ENCODE peak calls at places on chromosomes 5 and 9, in four cellular contexts. D, U, X and I are unnamed samples.

GRCh38 chr5:168302785-168303184 is 11.3 kb downstream of the WWC1 start:
- DNase-seq in D (no peak), U (peak; percentile 65), X (no peak), I (peak; percentile 89)

GRCh38 chr5:56269216-56269927 is 36.2 kb upstream of the ANKRD55 start:
- DNase-seq in D (peak; percentile 47), U (peak; percentile 83), X (no peak), I (peak; percentile 17)

GRCh38 chr9:109020982-109021511 is 7.7 kb upstream of the CTNNAL1 start:
- DNase-seq in D (no peak), U (no peak), X (no peak), I (no peak)

GRCh38 chr9:95131023-95131943 is 186.2 kb downstream of the FANCC start:
- DNase-seq in D (peak; percentile 54), U (peak; percentile 82), X (peak; percentile 48), I (peak; percentile 45)

GRCh38 chr5:160697281-160697680 is 154.7 kb downstream of the ATP10B start:
- DNase-seq in D (no peak), U (no peak), X (no peak), I (no peak)

GRCh38 chr5:52961238-52961637 is 27.9 kb upstream of the ITGA2 start:
- DNase-seq in D (no peak), U (peak; percentile 30), X (no peak), I (no peak)

GRCh38 chr5:3356016-3356415 is 239.6 kb upstream of the IRX1 start:
- DNase-seq in D (no peak), U (no peak), X (no peak), I (no peak)

GRCh38 chr9:27165067-27165466 is 56.0 kb downstream of the TEK start:
- DNase-seq in D (no peak), U (no peak), X (no peak), I (no peak)

GRCh38 chr5:138696501-138696900 is 56.7 kb upstream of the CTNNA1 start:
- DNase-seq in D (no peak), U (peak; percentile 71), X (no peak), I (peak; percentile 48)

GRCh38 chr9:32703635-32704034 is 68.2 kb upstream of the TAF1L start:
- DNase-seq in D (no peak), U (peak; percentile 18), X (no peak), I (no peak)

GRCh38 chr9:113516840-113517577 is 53.5 kb downstream of the RGS3 start:
- DNase-seq in D (no peak), U (no peak), X (no peak), I (no peak)

GRCh38 chr9:111648066-111648465 is 13.3 kb upstream of the GNG10 start:
- DNase-seq in D (no peak), U (no peak), X (no peak), I (no peak)

GRCh38 chr9:34961574-34962480 is 3.7 kb downstream of the PHF24 start:
- DNase-seq in D (no peak), U (peak; percentile 75), X (no peak), I (peak; percentile 52)

GRCh38 chr5:172878585-172879433 is 44.8 kb downstream of the ERGIC1 start:
- DNase-seq in D (no peak), U (peak; percentile 90), X (no peak), I (no peak)

GRCh38 chr5:116574682-116575634 is at the start of gene SEMA6A:
- DNase-seq in D (peak; percentile 69), U (peak; percentile 85), X (peak; percentile 92), I (peak; percentile 81)
- H3K4me3 ChIP-seq in D (peak within 1 kb of the TSS; percentile 31), U (peak within 1 kb of the TSS; percentile 76), X (peak within 1 kb of the TSS; percentile 79), I (peak within 1 kb of the TSS; percentile 43)

GRCh38 chr5:178269499-178269898 is 36.9 kb upstream of the PHYKPL start:
- DNase-seq in D (no peak), U (no peak), X (no peak), I (no peak)
- H3K27me3 ChIP-seq in D (no peaks in the 10 kb centered on the region), U (no peaks in the 10 kb centered on the region), X (no peaks in the 10 kb centered on the region), I (no peaks in the 10 kb centered on the region)

GRCh38 chr9:37371565-37372464 is 50.7 kb upstream of the GRHPR start:
- DNase-seq in D (peak; percentile 10), U (peak; percentile 47), X (no peak), I (no peak)
- H3K4me3 ChIP-seq in D (no peak overlapping the region), U (no peak overlapping the region), X (no peak overlapping the region), I (no peak overlapping the region)

GRCh38 chr9:84928419-84928818 is 258.9 kb downstream of the NTRK2 start:
- DNase-seq in D (no peak), U (no peak), X (no peak), I (no peak)
- H3K27me3 ChIP-seq in D (no peaks in the 10 kb centered on the region), U (no peaks in the 10 kb centered on the region), X (no peaks in the 10 kb centered on the region), I (no peaks in the 10 kb centered on the region)

DNA sequence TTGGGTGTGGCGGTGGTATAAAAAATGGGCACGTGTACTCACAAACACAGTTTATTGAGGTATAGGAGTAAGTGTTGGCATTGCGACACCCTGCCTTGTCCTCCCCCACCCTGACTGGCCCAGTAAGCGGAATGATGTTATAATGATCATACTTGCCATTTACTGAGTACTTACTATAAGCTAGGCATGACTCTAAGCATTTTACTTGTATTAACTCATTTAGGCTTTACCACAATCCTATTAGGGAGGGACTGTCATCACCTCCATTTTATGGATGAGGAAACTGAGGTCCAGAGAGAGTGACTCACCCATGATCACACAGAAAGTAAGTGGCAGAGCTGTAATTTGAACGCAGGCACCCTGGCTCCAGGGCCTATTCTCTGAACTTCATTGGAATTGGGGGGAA is 2.3 kb downstream of the SMIM3 start:
- DNase-seq in D (peak; percentile 37), U (peak; percentile 95), X (no peak), I (peak; percentile 82)
- H3K4me3 ChIP-seq in D (peak overlapping the region; percentile 93), U (peak overlapping the region; percentile 88), X (peak overlapping the region; percentile 75), I (peak overlapping the region; percentile 79)